ENCODE peak calls at places on chromosomes 16 and 17, in four cellular contexts. G is renal cortical epithelial cell, Q is NCI-H460, N is SHP77. E is an unnamed sample.

GRCh38 chr16:84604477-84605013 is 13.3 kb downstream of the COTL1 start:
- DNase-seq in N (no peak), Q (no peak), G (peak), E (no peak)

GRCh38 chr16:48137822-48138221 is 18.0 kb downstream of the ABCC12 start:
- DNase-seq in N (no peak), Q (no peak), G (no peak), E (no peak)

GRCh38 chr17:40612510-40613244 is 34.9 kb downstream of the SMARCE1 start:
- DNase-seq in Q (no peak), N (no peak), G (no peak), E (no peak)

GRCh38 chr17:82101767-82102679 is 4.0 kb upstream of the FASN start:
- DNase-seq in Q (no peak), N (no peak), G (peak), E (no peak)

GRCh38 chr16:57564571-57565270 is 22.3 kb downstream of the ADGRG5 start:
- DNase-seq in Q (no peak), N (no peak), G (peak), E (no peak)

GRCh38 chr16:53511084-53511402 is 8.0 kb upstream of the AKTIP start:
- DNase-seq in Q (no peak), G (no peak), N (no peak), E (no peak)

GRCh38 chr17:15782809-15783208 is 50.7 kb downstream of the TBC1D26 start:
- DNase-seq in N (no peak), Q (no peak), G (peak), E (no peak)

GRCh38 chr16:13873835-13874438 is 46.0 kb upstream of the ERCC4 start:
- DNase-seq in G (peak), Q (peak), N (peak), E (no peak)

GRCh38 chr17:35605753-35606152 is 18.6 kb downstream of the AP2B1 start:
- DNase-seq in Q (no peak), G (peak), N (no peak), E (no peak)

GRCh38 chr17:27376637-27377547 is 79.4 kb upstream of the KSR1 start:
- DNase-seq in G (peak), Q (peak), N (no peak), E (no peak)

GRCh38 chr17:37458805-37459204 is 30.9 kb upstream of the DUSP14 start:
- DNase-seq in Q (no peak), G (peak), N (no peak), E (no peak)

GRCh38 chr17:78174870-78175642 is 6.7 kb downstream of the SYNGR2 start:
- DNase-seq in G (no peak), N (peak), Q (no peak), E (peak)

GRCh38 chr17:81241648-81242420 is 2.7 kb downstream of the NDUFAF8 start:
- DNase-seq in N (peak), G (no peak), Q (peak), E (no peak)

GRCh38 chr16:10992797-10993196 is 48.4 kb downstream of the CLEC16A start:
- DNase-seq in N (no peak), Q (peak), G (peak), E (no peak)

GRCh38 chr17:8408371-8408770 is 10.7 kb upstream of the RNF222 start:
- DNase-seq in Q (no peak), G (peak), N (peak), E (no peak)

GRCh38 chr17:38587193-38587592 is 18.6 kb downstream of the SRCIN1 start:
- DNase-seq in N (no peak), Q (no peak), G (no peak), E (no peak)

GRCh38 chr17:63421681-63422645 is 24.1 kb downstream of the CYB561 start:
- DNase-seq in N (no peak), G (no peak), Q (no peak), E (no peak)

GRCh38 chr16:78984324-78984723 is 616.2 kb downstream of the MAF start:
- DNase-seq in Q (no peak), N (peak), G (no peak), E (no peak)

GRCh38 chr16:86343111-86343642 is 167.2 kb upstream of the FOXF1 start:
- DNase-seq in N (no peak), G (no peak), Q (no peak), E (no peak)

GRCh38 chr17:647340-648197 is 67.1 kb downstream of the VPS53 start:
- DNase-seq in N (no peak), Q (no peak), G (no peak), E (no peak)

GRCh38 chr16:53123753-53124152 is 69.0 kb downstream of the CHD9 start:
- DNase-seq in Q (no peak), G (no peak), N (no peak), E (no peak)

GRCh38 chr16:48602357-48603014 is 7.5 kb downstream of the N4BP1 start:
- DNase-seq in Q (no peak), G (no peak), N (no peak), E (no peak)

GRCh38 chr16:9092963-9093477 is 1.6 kb downstream of the HAPSTR1 start:
- DNase-seq in G (no peak), Q (no peak), N (no peak), E (no peak)

GRCh38 chr17:67922503-67922902 is 73.8 kb downstream of the C17orf58 start:
- DNase-seq in G (no peak), Q (no peak), N (no peak), E (no peak)

GRCh38 chr16:68065716-68066305 is 19.4 kb upstream of the NFATC3 start:
- DNase-seq in Q (no peak), G (peak), N (no peak), E (no peak)

GRCh38 chr16:68737046-68737729 is at the start of gene CDH1:
- DNase-seq in G (no peak), N (no peak), Q (no peak), E (peak)

GRCh38 chr17:7912927-7913524 is 3.1 kb downstream of the RNF227 start:
- DNase-seq in G (peak), N (peak), Q (peak), E (no peak)

GRCh38 chr17:13036776-13037175 is 18.9 kb upstream of the ELAC2 start:
- DNase-seq in N (no peak), G (no peak), Q (no peak), E (no peak)

GRCh38 chr16:67959520-67959919 is 8.9 kb downstream of the SLC12A4 start:
- DNase-seq in N (no peak), G (no peak), Q (no peak), E (no peak)

GRCh38 chr16:27633221-27633620 is 83.3 kb downstream of the KATNIP start:
- DNase-seq in Q (no peak), N (no peak), G (no peak), E (no peak)

GRCh38 chr17:29241015-29241963 is 5.4 kb upstream of the CRYBA1 start:
- DNase-seq in G (peak), N (no peak), Q (peak), E (no peak)

GRCh38 chr16:51440096-51440495 is 289.0 kb upstream of the SALL1 start:
- DNase-seq in G (no peak), N (no peak), Q (no peak), E (no peak)

GRCh38 chr17:40352044-40352778 is 12.3 kb downstream of the GJD3 start:
- DNase-seq in Q (no peak), G (no peak), N (no peak), E (no peak)

GRCh38 chr17:76268015-76268749 is 3.0 kb downstream of the UBALD2 start:
- DNase-seq in G (peak), Q (no peak), N (no peak), E (no peak)

GRCh38 chr17:61505846-61506627 is 53.8 kb downstream of the TBX4 start:
- DNase-seq in G (no peak), Q (no peak), N (no peak), E (no peak)

E was measured in NCI-H510A.